ENCODE peak calls at places on chromosomes 11 and 22, in eight cellular contexts. Y, J, Q, L, B, N, K and S are unnamed samples.

GRCh38 chr11:443542-444199 is 1.9 kb upstream of the ANO9 start:
- DNase-seq in N (no peak), L (no peak), J (peak), Q (no peak), Y (no peak), B (peak), K (no peak), S (no peak)

GRCh38 chr22:30881361-30882180 is 87.0 kb downstream of the MORC2 start:
- DNase-seq in L (no peak), J (peak), K (peak), Q (peak), N (peak), Y (no peak), B (no peak), S (no peak)

GRCh38 chr22:46051646-46052045 is 74.7 kb upstream of the WNT7B start:
- DNase-seq in L (peak), Y (no peak), B (no peak), K (peak), J (no peak), Q (no peak), N (no peak), S (peak)

GRCh38 chr11:111736191-111736590 is 30.0 kb downstream of the PPP2R1B start:
- DNase-seq in Y (no peak), B (no peak), K (peak), J (no peak), L (no peak), N (no peak), Q (no peak), S (no peak)

GRCh38 chr11:32581556-32581955 is 2.1 kb upstream of the EIF3M start:
- DNase-seq in Q (no peak), Y (no peak), N (no peak), J (peak), L (no peak), B (no peak), K (no peak), S (no peak)

GRCh38 chr22:28798810-28799124 is 1.6 kb downstream of the XBP1 start:
- DNase-seq in L (no peak), Y (no peak), N (no peak), J (no peak), K (no peak), Q (no peak), B (no peak), S (no peak)

GRCh38 chr11:19218216-19218615 is 16.4 kb upstream of the CSRP3 start:
- DNase-seq in L (no peak), Y (no peak), J (no peak), N (no peak), Q (no peak), B (no peak), K (no peak), S (no peak)

GRCh38 chr11:20097319-20098221 is 62.7 kb downstream of the DBX1 start:
- DNase-seq in J (no peak), K (no peak), Y (no peak), N (peak), L (no peak), B (no peak), Q (no peak), S (no peak)

GRCh38 chr11:122743949-122744876 is 88.7 kb downstream of the UBASH3B start:
- DNase-seq in Y (no peak), J (no peak), B (no peak), K (peak), Q (no peak), N (no peak), L (peak), S (peak)

GRCh38 chr11:102528618-102529017 is 1.9 kb downstream of the MMP7 start:
- DNase-seq in Q (no peak), B (no peak), K (no peak), N (no peak), J (no peak), L (no peak), Y (no peak), S (no peak)

GRCh38 chr11:92767416-92767815 is 202.0 kb upstream of the MTNR1B start:
- DNase-seq in B (no peak), Y (no peak), N (no peak), Q (no peak), J (no peak), L (no peak), K (no peak), S (no peak)

GRCh38 chr22:40345801-40346177 is 511 bp upstream of the ADSL start:
- DNase-seq in Q (peak), N (peak), L (peak), B (no peak), Y (no peak), K (peak), J (no peak), S (no peak)

GRCh38 chr22:47187558-47187957 is 425.1 kb downstream of the TBC1D22A start:
- DNase-seq in B (no peak), Y (no peak), Q (no peak), K (peak), N (no peak), J (no peak), L (no peak), S (no peak)

GRCh38 chr11:84437129-84438123 is 1151.3 kb upstream of the CCDC90B start:
- DNase-seq in Q (no peak), N (no peak), B (no peak), K (no peak), Y (no peak), L (peak), J (peak), S (no peak)

GRCh38 chr22:21947040-21948014 is 5.3 kb downstream of the PPM1F start:
- DNase-seq in N (peak), L (no peak), Y (no peak), J (peak), K (peak), B (no peak), Q (peak), S (no peak)

GRCh38 chr11:133945087-133945974 is 11.4 kb downstream of the IGSF9B start:
- DNase-seq in J (no peak), L (no peak), B (no peak), Y (no peak), K (peak), Q (peak), N (no peak), S (peak)

GRCh38 chr11:8963569-8964323 is 496 bp downstream of the TMEM9B start:
- DNase-seq in B (no peak), K (peak), J (peak), N (peak), Q (peak), Y (peak), L (peak), S (peak)

GRCh38 chr11:61747389-61748285 is 4.8 kb upstream of the MYRF start:
- DNase-seq in J (peak), L (peak), N (peak), Q (peak), B (no peak), Y (peak), K (peak), S (peak)

GRCh38 chr11:99020324-99021225 is at the start of gene CNTN5:
- DNase-seq in J (peak), N (peak), K (no peak), L (peak), Q (peak), B (no peak), Y (no peak), S (no peak)

GRCh38 chr11:69173925-69174591 is 18.3 kb downstream of the SMIM38 start:
- DNase-seq in K (peak), J (no peak), Y (no peak), L (no peak), B (no peak), Q (no peak), N (no peak), S (no peak)

GRCh38 chr11:86704710-86705109 is 32.3 kb upstream of the ME3 start:
- DNase-seq in N (no peak), L (no peak), B (no peak), Q (no peak), J (no peak), K (no peak), Y (no peak), S (no peak)

GRCh38 chr11:393219-394033 is 583 bp upstream of the PKP3 start:
- DNase-seq in K (no peak), Y (peak), B (no peak), J (no peak), Q (no peak), L (peak), N (peak), S (no peak)

GRCh38 chr11:95154514-95154913 is 64.9 kb downstream of the ENDOD1 start:
- DNase-seq in Y (peak), J (peak), B (no peak), L (peak), K (no peak), Q (peak), N (peak), S (no peak)

GRCh38 chr11:117976445-117976844 is 9.7 kb upstream of the IL10RA start:
- DNase-seq in J (no peak), N (no peak), K (no peak), L (no peak), Y (no peak), B (no peak), Q (no peak), S (no peak)

GRCh38 chr11:5071815-5072214 is 2.4 kb downstream of the OR52E1 start:
- DNase-seq in J (no peak), L (no peak), Y (no peak), N (no peak), B (no peak), K (no peak), Q (no peak), S (no peak)

GRCh38 chr11:106156290-106156937 is 79.0 kb downstream of the AASDHPPT start:
- DNase-seq in L (no peak), Y (peak), J (peak), B (peak), N (peak), Q (peak), K (no peak), S (peak)

GRCh38 chr11:32584921-32585320 is 1.3 kb downstream of the EIF3M start:
- DNase-seq in B (no peak), N (peak), L (no peak), Y (no peak), J (peak), Q (no peak), K (no peak), S (no peak)

GRCh38 chr11:9565822-9566560 is 7.5 kb upstream of the WEE1 start:
- DNase-seq in B (no peak), J (peak), K (no peak), L (peak), Y (peak), N (peak), Q (peak), S (peak)

GRCh38 chr11:76806131-76806530 is 23.0 kb downstream of the TSKU start:
- DNase-seq in B (no peak), K (peak), Y (no peak), Q (no peak), N (no peak), J (no peak), L (no peak), S (no peak)

GRCh38 chr11:103035656-103036434 is 56.1 kb downstream of the DCUN1D5 start:
- DNase-seq in K (no peak), B (peak), Q (peak), L (no peak), J (peak), Y (peak), N (peak), S (no peak)

GRCh38 chr11:45145083-45145420 is 1.4 kb upstream of the PRDM11 start:
- DNase-seq in N (no peak), J (no peak), L (no peak), Y (no peak), B (no peak), K (no peak), Q (no peak), S (no peak)

GRCh38 chr11:10604340-10604748 is 35.9 kb upstream of the LYVE1 start:
- DNase-seq in J (no peak), K (no peak), Y (no peak), N (no peak), B (no peak), L (peak), Q (no peak), S (peak)
- TF ChIP-seq POLR2AphosphoS5 in J (no peak), K (peak), Y (no peak), N (no peak), B (no peak), L (no peak), Q (no peak), S (no peak)

DNA sequence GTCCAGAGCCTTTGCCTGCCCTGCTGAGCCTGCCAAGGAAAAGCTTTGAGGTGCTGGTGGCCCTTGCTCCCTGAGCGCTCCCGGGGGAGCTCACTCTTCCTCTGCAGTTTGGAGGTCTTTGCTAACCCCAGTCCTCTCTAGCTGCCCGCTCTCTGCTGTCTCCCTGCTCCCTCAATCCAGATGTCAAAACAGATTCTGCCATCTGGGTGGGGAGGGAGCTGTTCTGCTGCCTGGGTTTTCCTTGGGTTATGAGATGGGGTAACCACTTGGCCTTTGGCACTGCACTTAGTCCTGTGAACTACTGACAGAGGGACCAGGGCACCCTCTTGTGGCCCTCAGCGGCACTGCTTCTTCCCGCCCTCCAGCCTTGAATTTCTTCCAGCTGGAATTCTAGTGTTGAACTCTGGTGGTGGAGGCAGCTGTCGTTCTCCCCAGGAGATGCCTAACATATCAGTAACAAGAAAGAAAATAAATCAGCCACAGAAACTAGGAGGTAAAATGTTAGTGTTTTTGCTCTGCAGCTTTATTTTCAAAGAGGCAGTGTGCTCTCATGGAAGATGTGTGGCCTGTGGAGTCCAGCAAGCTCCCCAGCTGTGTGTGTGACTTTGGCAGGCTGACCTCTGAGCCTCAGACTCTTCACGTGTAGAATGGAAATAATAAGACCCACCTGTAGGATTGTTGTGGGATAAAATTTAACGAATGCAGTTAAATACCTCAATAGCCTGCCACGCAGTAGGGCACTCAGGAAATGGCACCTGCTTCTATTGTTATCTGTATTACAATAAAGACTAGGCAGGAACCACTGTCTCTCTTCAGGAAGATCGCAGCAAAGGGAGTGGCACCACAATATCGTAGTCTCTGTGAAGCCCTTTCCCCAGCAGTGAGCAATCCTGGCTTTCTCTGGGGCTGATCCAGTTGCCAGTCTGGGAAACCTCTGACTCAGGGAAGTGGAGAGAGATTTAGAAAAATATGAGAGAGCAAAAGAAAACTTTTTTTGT is 23.4 kb downstream of the ARFGAP2 start:
- DNase-seq in Q (peak), J (peak), N (peak), B (peak), K (no peak), Y (no peak), L (peak), S (peak)
- TF ChIP-seq POLR2AphosphoS5 in Q (no peak), J (no peak), N (no peak), B (no peak), K (no peak), Y (no peak), L (no peak), S (peak)

GRCh38 chr11:128483211-128483788 is 104.1 kb downstream of the ETS1 start:
- DNase-seq in N (no peak), K (no peak), B (no peak), Y (no peak), J (no peak), L (no peak), Q (no peak), S (no peak)
- TF ChIP-seq POLR2AphosphoS5 in N (no peak), K (no peak), B (no peak), Y (no peak), J (no peak), L (no peak), Q (no peak), S (no peak)

DNA sequence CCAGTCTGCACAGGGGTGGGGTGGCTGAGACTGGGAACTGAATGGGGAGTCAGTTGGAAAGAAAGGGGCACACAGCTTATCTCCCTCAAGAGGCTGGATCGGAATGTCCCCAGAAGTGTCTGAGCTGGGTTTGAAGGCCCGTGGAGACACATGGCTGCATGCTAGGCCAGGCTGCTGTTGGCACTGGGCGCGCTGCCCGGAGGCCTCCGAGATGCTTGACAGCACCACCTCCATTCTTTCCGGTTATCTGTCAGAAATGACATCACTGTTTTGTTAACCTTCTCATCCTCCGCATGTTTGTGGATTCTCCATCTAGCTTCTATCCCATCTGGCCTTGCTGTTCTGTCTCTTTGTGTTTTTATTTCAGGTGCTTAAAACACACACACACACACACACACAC is 85.5 kb downstream of the APIP start:
- DNase-seq in J (no peak), Q (peak), K (no peak), B (no peak), Y (no peak), L (no peak), N (no peak), S (no peak)
- TF ChIP-seq POLR2AphosphoS5 in J (no peak), Q (no peak), K (no peak), B (no peak), Y (no peak), L (no peak), N (no peak), S (no peak)